ENCODE peak calls at places on chromosomes 3 and 15, in seven cellular contexts. K, C, R, U, O, Z and V are unnamed samples.

GRCh38 chr3:112531358-112531781 is 30.4 kb downstream of the ATG3 start:
- DNase-seq in Z (peak; percentile 19), O (peak; percentile 19), K (no peak), U (peak; percentile 16), R (no peak), C (peak; percentile 19), V (no peak)

GRCh38 chr15:73318463-73319351 is 50.1 kb downstream of the HCN4 start:
- DNase-seq in R (peak; percentile 94), Z (peak; percentile 75), U (peak; percentile 77), C (no peak), K (peak; percentile 54), O (no peak), V (peak; percentile 70)

GRCh38 chr3:141561426-141562034 is 74.7 kb downstream of the RASA2 start:
- DNase-seq in Z (peak; percentile 31), K (peak; percentile 28), R (no peak), U (peak; percentile 62), O (peak; percentile 33), C (peak; percentile 54), V (no peak)

GRCh38 chr15:67548862-67549651 is 6.6 kb downstream of the MAP2K5 start:
- DNase-seq in K (peak; percentile 43), U (peak; percentile 93), O (no peak), C (no peak), R (peak; percentile 59), Z (peak; percentile 71), V (peak; percentile 75)

GRCh38 chr15:76398301-76398700 is 61.7 kb downstream of the ISL2 start:
- DNase-seq in O (no peak), K (no peak), U (no peak), C (no peak), Z (no peak), R (no peak), V (no peak)

GRCh38 chr3:157149136-157149696 is 10.7 kb downstream of the CCNL1 start:
- DNase-seq in C (no peak), U (no peak), R (no peak), O (no peak), K (no peak), Z (no peak), V (no peak)

GRCh38 chr3:11622846-11623550 is 20.7 kb downstream of the VGLL4 start:
- DNase-seq in Z (no peak), R (no peak), U (peak; percentile 41), O (no peak), K (no peak), C (no peak), V (no peak)

GRCh38 chr3:14273886-14274517 is 95.4 kb downstream of the LSM3 start:
- DNase-seq in Z (no peak), U (peak; percentile 79), C (no peak), K (no peak), R (no peak), O (no peak), V (no peak)

GRCh38 chr3:138007898-138008297 is 2.1 kb upstream of the CLDN18 start:
- DNase-seq in U (no peak), Z (no peak), R (no peak), O (no peak), K (no peak), C (no peak), V (no peak)

GRCh38 chr3:137764001-137764433 is at the start of gene SOX14:
- DNase-seq in R (peak; percentile 21), Z (peak; percentile 81), O (no peak), U (peak; percentile 87), C (no peak), K (no peak), V (peak; percentile 96)

GRCh38 chr3:88075497-88075896 is 16.4 kb downstream of the ZNF654 start:
- DNase-seq in Z (no peak), K (no peak), C (no peak), U (no peak), R (no peak), O (no peak), V (no peak)

GRCh38 chr3:48738926-48739616 is 22.1 kb upstream of the IP6K2 start:
- DNase-seq in U (no peak), Z (no peak), R (no peak), O (no peak), C (no peak), K (no peak), V (no peak)

GRCh38 chr3:197114007-197114406 is 84.4 kb upstream of the MELTF start:
- DNase-seq in O (no peak), R (no peak), K (no peak), C (no peak), Z (no peak), U (no peak), V (no peak)

GRCh38 chr15:76285241-76285825 is 25.9 kb downstream of the ETFA start:
- DNase-seq in Z (peak; percentile 14), R (no peak), K (no peak), O (peak; percentile 55), C (no peak), U (no peak), V (no peak)

GRCh38 chr15:62901087-62901486 is 141.5 kb upstream of the TPM1 start:
- DNase-seq in K (no peak), Z (no peak), C (no peak), U (no peak), R (no peak), O (no peak), V (no peak)

GRCh38 chr3:175288616-175289015 is 429.5 kb downstream of the NAALADL2 start:
- DNase-seq in U (no peak), R (no peak), C (no peak), K (no peak), O (no peak), Z (no peak), V (no peak)

GRCh38 chr3:144652573-144652972 is 681.0 kb downstream of the DIPK2A start:
- DNase-seq in K (no peak), O (no peak), R (no peak), C (peak; percentile 92), Z (no peak), U (no peak), V (no peak)

GRCh38 chr3:179432021-179432420 is 19.2 kb downstream of the GNB4 start:
- DNase-seq in Z (no peak), R (no peak), K (no peak), O (no peak), C (no peak), U (no peak), V (no peak)

GRCh38 chr3:108004647-108005046 is 86.2 kb downstream of the CD47 start:
- DNase-seq in R (no peak), C (no peak), O (no peak), U (no peak), Z (no peak), K (no peak), V (no peak)

GRCh38 chr3:65888980-65889706 is 149.6 kb downstream of the MAGI1 start:
- DNase-seq in O (peak; percentile 79), K (no peak), C (peak; percentile 93), R (no peak), Z (no peak), U (peak; percentile 25), V (no peak)

GRCh38 chr15:32730677-32731654 is 13.2 kb downstream of the GREM1 start:
- DNase-seq in C (no peak), U (peak; percentile 84), O (peak; percentile 91), Z (peak; percentile 89), R (peak; percentile 32), K (peak; percentile 28), V (peak; percentile 84)

GRCh38 chr3:60304103-60304502 is 947.1 kb downstream of the FHIT start:
- DNase-seq in R (no peak), Z (no peak), K (no peak), C (peak; percentile 3), U (peak; percentile 13), O (no peak), V (no peak)

GRCh38 chr15:65373163-65373651 is 4.6 kb downstream of the IGDCC3 start:
- DNase-seq in O (no peak), R (peak; percentile 62), Z (no peak), C (no peak), K (no peak), U (no peak), V (no peak)